ENCODE peak calls at places on chromosome 11, in five cellular contexts. F, D, X, R and I are unnamed samples.

GRCh38 chr11:86749861-86750401 is 50.4 kb upstream of the PRSS23 start:
- DNase-seq in F (no peak), D (no peak), X (no peak), R (no peak), I (no peak)

GRCh38 chr11:94731921-94732601 is 36.1 kb upstream of the AMOTL1 start:
- DNase-seq in F (no peak), D (peak; percentile 84), X (no peak), R (no peak), I (peak; percentile 87)

GRCh38 chr11:2212411-2213251 is 41.0 kb upstream of the TH start:
- DNase-seq in F (no peak), D (no peak), X (no peak), R (peak; percentile 12), I (no peak)

GRCh38 chr11:47356129-47356997 is 3.9 kb upstream of the MYBPC3 start:
- DNase-seq in F (no peak), D (no peak), X (no peak), R (no peak), I (no peak)

GRCh38 chr11:69186316-69187266 is 30.9 kb downstream of the SMIM38 start:
- DNase-seq in F (no peak), D (no peak), X (no peak), R (no peak), I (no peak)

GRCh38 chr11:83115551-83115950 is 41.4 kb upstream of the PCF11 start:
- DNase-seq in F (no peak), D (peak; percentile 12), X (no peak), R (no peak), I (no peak)

GRCh38 chr11:24521586-24521985 is 24.7 kb downstream of the LUZP2 start:
- DNase-seq in F (no peak), D (no peak), X (no peak), R (no peak), I (no peak)

GRCh38 chr11:120642196-120642894 is 130.8 kb downstream of the GRIK4 start:
- DNase-seq in F (no peak), D (no peak), X (no peak), R (no peak), I (no peak)

GRCh38 chr11:115527534-115528125 is 23.4 kb upstream of the CADM1 start:
- DNase-seq in F (no peak), D (no peak), X (no peak), R (no peak), I (no peak)

GRCh38 chr11:115528217-115528616 is 24.0 kb upstream of the CADM1 start:
- DNase-seq in F (no peak), D (no peak), X (no peak), R (no peak), I (no peak)

GRCh38 chr11:115535781-115536180 is 31.6 kb upstream of the CADM1 start:
- DNase-seq in F (no peak), D (no peak), X (no peak), R (no peak), I (no peak)

GRCh38 chr11:115525600-115526006 is 21.4 kb upstream of the CADM1 start:
- DNase-seq in F (no peak), D (no peak), X (no peak), R (no peak), I (no peak)

GRCh38 chr11:115530752-115531151 is 26.5 kb upstream of the CADM1 start:
- DNase-seq in F (no peak), D (no peak), X (no peak), R (no peak), I (no peak)
- TF ChIP-seq CTCF in F (no peak), D (peak; percentile 21), X (no peak), R (no peak), I (no peak)

GRCh38 chr11:68159665-68160064 is 38.5 kb upstream of the CHKA start:
- DNase-seq in F (no peak), D (no peak), X (no peak), R (no peak), I (no peak)

GRCh38 chr11:68160100-68160695 is 39.0 kb upstream of the CHKA start:
- DNase-seq in F (no peak), D (no peak), X (no peak), R (no peak), I (no peak)

GRCh38 chr11:68158580-68158979 is 37.4 kb upstream of the CHKA start:
- DNase-seq in F (no peak), D (no peak), X (no peak), R (no peak), I (no peak)

GRCh38 chr11:68163691-68164090 is 42.5 kb upstream of the CHKA start:
- DNase-seq in F (no peak), D (no peak), X (no peak), R (no peak), I (no peak)

GRCh38 chr11:68159161-68159560 is 38.0 kb upstream of the CHKA start:
- DNase-seq in F (no peak), D (no peak), X (no peak), R (no peak), I (no peak)
- H3K4me3 ChIP-seq in F (no peak overlapping the region), D (no peak overlapping the region), X (no peak overlapping the region), R (no peak overlapping the region), I (no peak overlapping the region)

DNA sequence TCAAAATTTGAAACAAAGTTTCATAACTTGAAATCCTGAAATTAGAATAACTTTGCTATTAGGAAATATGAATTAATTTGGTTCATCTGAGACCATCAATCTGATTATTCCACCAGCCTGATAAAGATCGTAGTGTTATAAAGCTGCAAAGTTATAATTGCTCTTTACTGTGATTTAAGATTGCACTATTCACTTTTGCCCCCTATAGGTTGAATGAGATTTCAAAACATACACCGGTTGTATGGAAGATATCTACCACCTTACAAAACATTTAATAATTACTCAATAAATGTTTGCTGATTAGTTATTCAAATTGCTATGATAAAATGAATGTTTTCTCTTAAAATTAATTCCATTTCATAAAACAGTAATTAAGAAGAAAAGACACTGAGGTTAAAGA is 26.1 kb downstream of the APIP start:
- DNase-seq in F (no peak), D (no peak), X (no peak), R (no peak), I (no peak)
- TF ChIP-seq CTCF in F (peak; percentile 0), D (peak; percentile 6), X (peak; percentile 48), R (no peak), I (no peak)

GRCh38 chr11:29458252-29458651 is 558.6 kb downstream of the KCNA4 start:
- DNase-seq in F (no peak), D (no peak), X (no peak), R (no peak), I (no peak)
- H3K4me3 ChIP-seq in F (no peak overlapping the region), D (no peak overlapping the region), X (no peak overlapping the region), R (no peak overlapping the region), I (no peak overlapping the region)

GRCh38 chr11:124123587-124123986 is 8.3 kb downstream of the VWA5A start:
- DNase-seq in F (no peak), D (no peak), X (no peak), R (no peak), I (no peak)
- TF ChIP-seq CTCF in F (no peak), D (peak; percentile 29), X (no peak), R (no peak), I (peak; percentile 10)